ENCODE peak calls at places on chromosomes 5 and 9, in four cellular contexts. T is heart right ventricle, C is SK-N-SH, X is endothelial cell of umbilical vein. B is an unnamed sample.

GRCh38 chr9:37290366-37290765 is 132.1 kb upstream of the GRHPR start:
- DNase-seq in T (no peak), X (no peak), C (no peak), B (no peak)

GRCh38 chr5:54098267-54098666 is 212.1 kb downstream of the ARL15 start:
- DNase-seq in T (no peak), X (no peak), C (no peak), B (no peak)

GRCh38 chr5:84191296-84191695 is 193.4 kb downstream of the EDIL3 start:
- DNase-seq in X (no peak), T (no peak), C (no peak), B (no peak)

GRCh38 chr5:149749481-149750365 is 19.6 kb downstream of the PPARGC1B start:
- DNase-seq in X (no peak), T (no peak), C (no peak), B (peak; percentile 69)

GRCh38 chr5:147956842-147957223 is 50.5 kb upstream of the C5orf46 start:
- DNase-seq in T (no peak), X (no peak), C (no peak), B (peak; percentile 76)

GRCh38 chr5:33370135-33370472 is 70.7 kb upstream of the TARS1 start:
- DNase-seq in C (no peak), T (no peak), X (no peak), B (no peak)

GRCh38 chr5:152632380-152632779 is 227.3 kb upstream of the NMUR2 start:
- DNase-seq in X (no peak), T (no peak), C (no peak), B (no peak)

GRCh38 chr5:148394587-148395019 is 10.8 kb downstream of the FBXO38 start:
- DNase-seq in X (no peak), T (no peak), C (no peak), B (no peak)

GRCh38 chr5:52746539-52746938 is 41.2 kb upstream of the ITGA1 start:
- DNase-seq in X (no peak), C (no peak), T (no peak), B (no peak)

GRCh38 chr5:76548525-76549229 is 74.5 kb downstream of the F2RL2 start:
- DNase-seq in X (no peak), T (no peak), C (no peak), B (no peak)
- H3K27ac ChIP-seq in X (no peak overlapping the region), T (peak overlapping the region; percentile 16), C (no peak overlapping the region), B (no peak overlapping the region)

DNA sequence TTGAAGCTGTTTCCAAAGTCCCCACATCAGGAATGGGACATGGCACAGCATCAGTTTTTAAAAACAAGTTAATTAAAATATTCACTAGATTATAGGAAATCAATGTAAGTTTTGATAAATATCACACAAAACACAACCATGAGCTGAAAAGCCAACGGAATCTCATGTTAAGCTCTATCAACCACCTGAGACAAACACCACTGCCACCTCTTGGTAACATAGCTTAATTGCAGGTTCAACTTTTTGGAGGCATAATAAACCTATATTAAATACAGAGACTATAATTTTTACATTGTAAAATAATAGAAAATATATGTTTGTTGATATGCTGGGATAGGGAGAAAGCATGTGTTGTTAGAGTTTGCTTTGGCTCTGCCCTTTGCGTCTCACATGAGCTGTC is 126.1 kb downstream of the SV2C start:
- DNase-seq in C (no peak), X (no peak), T (no peak), B (no peak)
- TF ChIP-seq CTCF in C (peak; percentile 23), X (no peak), T (no peak), B (no peak)

DNA sequence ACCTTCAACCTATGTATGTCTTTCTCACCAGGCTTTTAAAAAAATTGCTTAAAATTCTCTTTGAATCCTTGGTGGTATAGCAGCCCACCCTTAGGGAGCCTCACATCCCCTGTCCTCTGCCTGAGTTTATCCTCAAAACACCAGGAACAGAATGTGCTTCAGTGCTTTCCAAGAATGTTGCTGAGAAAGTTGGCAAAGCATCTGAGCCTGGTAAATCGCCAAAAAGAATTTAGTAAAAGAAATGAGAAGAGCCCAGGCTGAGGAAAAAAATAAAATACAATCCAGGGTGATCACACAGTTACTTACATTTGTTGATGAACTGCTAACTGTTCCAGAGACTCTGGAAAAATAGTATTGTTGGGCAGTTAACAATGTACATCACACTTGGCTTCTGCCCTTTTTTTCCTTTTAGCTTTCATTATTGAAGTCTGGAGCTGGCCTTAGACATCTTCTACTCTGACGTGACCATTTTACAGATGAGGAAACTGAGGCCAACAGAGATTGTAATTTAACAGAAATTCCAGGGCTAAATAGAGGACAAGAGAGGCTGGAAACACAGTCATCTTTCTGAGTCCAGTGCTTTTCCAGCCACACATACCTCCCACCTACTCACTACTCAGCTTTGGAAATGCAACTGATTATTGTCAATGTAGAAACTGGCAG is 86.5 kb upstream of the ALDH1A1 start:
- DNase-seq in X (peak; percentile 43), C (no peak), T (no peak), B (no peak)
- H3K27ac ChIP-seq in X (no peak overlapping the region), C (no peak overlapping the region), T (no peak overlapping the region), B (no peak overlapping the region)

GRCh38 chr9:5718296-5719032 is 89.6 kb downstream of the RIC1 start:
- DNase-seq in T (no peak), X (peak; percentile 63), C (no peak), B (no peak)

GRCh38 chr9:5715548-5716127 is 86.7 kb downstream of the RIC1 start:
- DNase-seq in X (no peak), T (no peak), C (no peak), B (no peak)

GRCh38 chr9:5708414-5708813 is 79.5 kb downstream of the RIC1 start:
- DNase-seq in C (no peak), X (no peak), T (no peak), B (no peak)

GRCh38 chr9:5714501-5715401 is 85.8 kb downstream of the RIC1 start:
- DNase-seq in T (no peak), X (peak; percentile 36), C (no peak), B (peak; percentile 8)

GRCh38 chr9:5712651-5713360 is 83.9 kb downstream of the RIC1 start:
- DNase-seq in C (no peak), T (no peak), X (no peak), B (no peak)
- TF ChIP-seq CTCF in C (no peak), T (no peak), X (no peak), B (no peak)

GRCh38 chr9:93114984-93115335 is 18.9 kb downstream of the CARD19 start:
- DNase-seq in T (no peak), X (no peak), C (no peak), B (no peak)

GRCh38 chr9:93112864-93113389 is 16.9 kb downstream of the CARD19 start:
- DNase-seq in T (no peak), C (no peak), X (no peak), B (no peak)

GRCh38 chr9:93116049-93116961 is 17.7 kb downstream of the NINJ1 start:
- DNase-seq in C (no peak), X (no peak), T (peak; percentile 63), B (peak; percentile 63)

GRCh38 chr9:93114169-93114983 is 18.4 kb downstream of the CARD19 start:
- DNase-seq in T (no peak), C (no peak), X (no peak), B (no peak)

DNA sequence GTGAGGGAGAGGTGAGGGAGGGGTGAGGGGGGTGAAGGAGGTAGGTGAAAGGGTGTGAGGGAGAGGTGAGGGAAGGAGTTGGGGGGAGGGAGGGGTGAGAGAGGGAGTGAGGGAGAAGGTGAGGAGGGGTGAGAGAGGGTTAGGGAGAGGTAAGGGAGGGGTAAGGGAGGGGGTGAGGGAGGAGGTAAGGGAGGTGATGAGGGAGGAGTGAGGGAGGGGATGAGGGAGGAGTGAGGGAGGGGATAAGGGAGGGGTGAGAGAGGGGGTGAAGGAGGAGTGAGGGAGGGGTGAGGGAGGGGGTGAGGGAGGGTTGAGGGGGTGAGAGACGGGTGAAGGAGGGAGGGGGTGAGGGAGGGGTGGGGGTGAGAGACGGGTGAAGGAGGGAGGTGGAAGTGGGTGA is 18.6 kb downstream of the NINJ1 start:
- DNase-seq in C (no peak), X (no peak), T (no peak), B (no peak)
- H3K27ac ChIP-seq in C (no peak overlapping the region), X (no peak overlapping the region), T (no peak overlapping the region), B (peak overlapping the region; percentile 78)

DNA sequence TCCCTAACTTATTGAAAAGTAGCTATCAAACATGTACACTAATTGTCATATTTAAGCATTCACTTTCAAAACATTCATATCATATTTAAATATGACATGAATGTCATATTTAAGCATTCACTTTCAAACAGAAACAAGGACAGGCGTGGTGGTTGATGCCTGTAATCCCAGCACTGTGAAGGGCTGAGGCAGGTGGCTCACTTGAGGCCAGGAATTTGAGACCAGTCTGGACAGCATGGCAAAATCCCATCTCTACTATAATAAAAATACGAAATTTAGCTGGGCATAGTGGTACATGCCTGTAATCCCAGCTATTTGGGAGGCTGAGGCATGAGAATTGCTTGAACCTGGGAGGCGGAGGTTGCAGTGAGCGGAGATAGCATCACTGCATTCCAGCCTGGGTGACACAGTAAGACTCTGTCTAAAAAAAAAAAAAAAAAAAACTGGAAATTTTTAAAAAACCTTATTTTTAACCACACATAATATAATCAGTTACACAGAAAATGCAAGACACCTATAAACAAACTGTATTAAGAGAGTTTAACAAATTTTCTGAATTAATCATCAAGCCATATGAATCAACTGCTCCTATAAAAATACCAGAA is 88.1 kb downstream of the LPAR1 start:
- DNase-seq in T (no peak), X (no peak), C (no peak), B (no peak)
- TF ChIP-seq CTCF in T (no peak), X (no peak), C (no peak), B (no peak)

DNA sequence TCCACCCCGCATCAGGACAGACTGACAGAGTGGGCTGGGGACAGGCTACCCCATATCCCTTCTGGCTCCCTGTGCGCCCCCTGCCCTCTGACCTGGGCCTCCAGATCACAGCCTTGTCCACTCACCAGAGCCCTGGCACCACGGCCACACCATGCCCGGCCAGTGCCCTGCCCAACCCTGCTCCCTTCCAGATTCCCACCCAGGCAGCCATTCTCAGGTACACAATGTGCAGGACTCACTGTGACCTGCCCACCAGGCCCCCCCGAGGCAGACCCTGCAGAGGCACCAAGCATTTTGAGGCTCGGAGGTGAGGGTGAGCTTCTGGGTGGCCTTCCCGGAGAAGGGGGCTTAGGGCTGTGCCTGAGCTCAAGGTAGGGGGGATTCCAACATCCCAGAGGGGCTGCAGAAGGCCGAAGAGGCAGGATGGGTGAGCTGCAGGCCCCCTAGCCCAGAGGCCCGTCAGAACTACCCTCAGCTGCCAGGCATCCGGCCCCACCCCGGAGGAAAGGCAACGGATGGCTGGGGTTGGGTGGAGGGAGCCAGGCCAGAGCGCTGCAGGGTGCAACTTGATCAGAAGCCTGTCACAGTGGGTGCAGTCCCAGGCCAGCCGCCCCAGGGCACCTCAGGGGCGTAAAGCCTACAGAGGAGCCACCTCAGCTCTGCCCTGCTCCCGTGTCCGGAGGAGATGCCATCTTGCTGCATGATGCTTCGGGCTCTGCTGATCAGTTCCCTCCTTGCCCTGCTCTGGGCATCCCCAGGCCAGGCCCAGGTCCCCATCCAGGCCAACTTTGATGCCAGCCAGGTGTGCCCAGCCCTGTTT is at the start of gene LCNL1:
- DNase-seq in C (no peak), X (no peak), T (peak; percentile 46), B (no peak)
- H3K27ac ChIP-seq in C (no peak within 1 kb of the TSS), X (no peak within 1 kb of the TSS), T (peak within 1 kb of the TSS; percentile 92), B (peak within 1 kb of the TSS; percentile 57)

GRCh38 chr5:124920909-124921666 is 174.6 kb upstream of the ZNF608 start:
- DNase-seq in C (no peak), X (no peak), T (no peak), B (no peak)
- TF ChIP-seq CTCF in C (no peak), X (no peak), T (no peak), B (no peak)

GRCh38 chr5:1801954-1802295 is 718 bp downstream of the NDUFS6 start:
- DNase-seq in C (peak; percentile 40), T (no peak), X (no peak), B (peak; percentile 56)
- H3K27ac ChIP-seq in C (no peak overlapping the region), T (peak overlapping the region; percentile 98), X (peak overlapping the region; percentile 50), B (peak overlapping the region; percentile 81)

B was measured in RWPE1.